ENCODE peak calls at places on chromosomes 4 and X, in seven cellular contexts. B is pancreas; J is suprapubic skin; G is psoas muscle; Y is brain microvascular endothelial cell; L is CD8-positive, alpha-beta T cell; U is SK-N-SH. W is an unnamed sample.

GRCh38 chr4:76896048-76896447 is 1.9 kb downstream of the SOWAHB start:
- DNase-seq in Y (no peak), G (no peak), B (peak), U (no peak), J (no peak), L (no peak), W (no peak)

GRCh38 chrX:142994988-142995387 is 30.7 kb upstream of the SPANXN4 start:
- DNase-seq in J (no peak), L (no peak), U (no peak), Y (no peak), B (no peak), G (no peak), W (no peak)

GRCh38 chr4:104912518-104912917 is 234.2 kb upstream of the TET2 start:
- DNase-seq in U (no peak), L (no peak), Y (no peak), B (no peak), G (no peak), J (no peak), W (no peak)

GRCh38 chr4:95120456-95120855 is 362.7 kb downstream of the BMPR1B start:
- DNase-seq in J (no peak), Y (no peak), G (no peak), B (no peak), U (no peak), L (no peak), W (no peak)

GRCh38 chrX:69615779-69616519 is at the start of gene EDA:
- DNase-seq in B (peak), U (peak), Y (peak), J (peak), G (peak), L (peak), W (no peak)

GRCh38 chr4:74014332-74014731 is 15.9 kb upstream of the CXCL5 start:
- DNase-seq in J (no peak), Y (no peak), U (no peak), B (no peak), L (no peak), G (no peak), W (no peak)

GRCh38 chr4:27217261-27217769 is 356.7 kb downstream of the STIM2 start:
- DNase-seq in B (no peak), Y (no peak), G (no peak), J (no peak), U (no peak), L (no peak), W (no peak)

GRCh38 chr4:118849867-118850812 is 14.2 kb upstream of the SEC24D start:
- DNase-seq in U (no peak), G (no peak), L (no peak), B (no peak), Y (no peak), J (no peak), W (no peak)

GRCh38 chr4:80124246-80125211 is 51.5 kb upstream of the ANTXR2 start:
- DNase-seq in Y (no peak), L (no peak), U (no peak), B (no peak), J (no peak), G (no peak), W (no peak)

GRCh38 chrX:40176979-40177430 is 79.2 kb upstream of the BCOR start:
- DNase-seq in J (peak), U (peak), L (no peak), Y (no peak), G (peak), B (peak), W (no peak)

GRCh38 chr4:127446309-127446708 is 186.4 kb upstream of the INTU start:
- DNase-seq in Y (no peak), J (no peak), G (no peak), L (no peak), B (no peak), U (no peak), W (no peak)

GRCh38 chrX:104189862-104190261 is 23.6 kb downstream of the FAM199X start:
- DNase-seq in L (no peak), U (no peak), Y (no peak), B (no peak), J (no peak), G (no peak), W (no peak)

GRCh38 chrX:49247916-49248811 is 12.9 kb downstream of the CCDC22 start:
- DNase-seq in L (no peak), J (no peak), U (peak), G (no peak), B (no peak), Y (no peak), W (no peak)

GRCh38 chr4:38917481-38918025 is 49.9 kb downstream of the FAM114A1 start:
- DNase-seq in L (no peak), J (no peak), G (no peak), Y (peak), B (no peak), U (no peak), W (no peak)

GRCh38 chr4:83677656-83678055 is 141.7 kb downstream of the GPAT3 start:
- DNase-seq in B (no peak), J (no peak), G (no peak), U (no peak), Y (no peak), L (no peak), W (no peak)

GRCh38 chr4:4869731-4870483 is 10.4 kb downstream of the MSX1 start:
- DNase-seq in L (no peak), G (no peak), U (no peak), B (no peak), J (no peak), Y (no peak), W (no peak)

GRCh38 chrX:109840585-109840984 is 107.5 kb upstream of the ACSL4 start:
- DNase-seq in U (no peak), L (no peak), G (no peak), Y (peak), J (no peak), B (no peak), W (no peak)

GRCh38 chr4:26782168-26782829 is 78.3 kb upstream of the STIM2 start:
- DNase-seq in G (no peak), J (no peak), B (no peak), Y (no peak), L (no peak), U (peak), W (no peak)

GRCh38 chrX:45435481-45435880 is 234.8 kb upstream of the DIPK2B start:
- DNase-seq in Y (no peak), U (no peak), B (no peak), L (no peak), J (no peak), G (no peak), W (no peak)

GRCh38 chr4:6200922-6201362 is 593 bp upstream of the JAKMIP1 start:
- DNase-seq in U (no peak), Y (no peak), G (no peak), L (no peak), J (no peak), B (peak), W (no peak)

GRCh38 chr4:48461000-48461399 is 22.1 kb upstream of the SLC10A4 start:
- DNase-seq in B (no peak), G (no peak), J (no peak), U (no peak), L (no peak), Y (no peak), W (no peak)

GRCh38 chr4:77354550-77354949 is 197.5 kb downstream of the CCNG2 start:
- DNase-seq in J (no peak), B (no peak), Y (no peak), G (no peak), U (no peak), L (no peak), W (no peak)

GRCh38 chr4:14562901-14563300 is 439.4 kb upstream of the CPEB2 start:
- DNase-seq in J (no peak), G (no peak), L (no peak), Y (no peak), B (no peak), U (peak), W (no peak)

GRCh38 chr4:14560577-14560976 is 441.7 kb upstream of the CPEB2 start:
- DNase-seq in U (no peak), L (no peak), J (no peak), G (no peak), B (no peak), Y (no peak), W (no peak)

GRCh38 chr4:14566518-14566917 is 435.8 kb upstream of the CPEB2 start:
- DNase-seq in G (no peak), U (no peak), Y (peak), J (no peak), B (no peak), L (no peak), W (no peak)

GRCh38 chr4:14568356-14568755 is 433.9 kb upstream of the CPEB2 start:
- DNase-seq in G (no peak), Y (peak), B (no peak), J (no peak), L (no peak), U (no peak), W (no peak)

DNA sequence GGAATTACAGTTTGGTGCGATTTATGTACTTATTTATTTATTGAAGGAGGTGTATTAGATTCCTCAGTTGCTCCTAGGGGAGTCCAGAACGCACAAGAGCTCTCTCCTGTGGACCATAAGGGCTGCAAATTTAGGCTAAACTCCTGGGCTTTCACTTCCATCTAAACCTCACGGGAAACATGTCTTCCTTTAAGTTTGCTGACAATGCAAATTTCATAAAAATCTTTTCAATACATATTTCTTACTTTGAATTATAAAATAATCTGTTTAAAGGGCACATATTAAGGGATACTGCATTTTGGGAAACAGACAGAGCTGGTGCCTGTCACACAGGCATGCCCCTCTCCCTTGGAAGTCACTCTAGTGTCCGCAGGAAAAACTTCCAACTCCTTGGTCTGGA is 438.0 kb upstream of the CPEB2 start:
- DNase-seq in G (no peak), J (no peak), B (no peak), L (no peak), U (no peak), Y (no peak), W (no peak)
- TF ChIP-seq CTCF in G (no peak), J (no peak), B (no peak), L (no peak), U (no peak), Y (no peak), W (no peak)

DNA sequence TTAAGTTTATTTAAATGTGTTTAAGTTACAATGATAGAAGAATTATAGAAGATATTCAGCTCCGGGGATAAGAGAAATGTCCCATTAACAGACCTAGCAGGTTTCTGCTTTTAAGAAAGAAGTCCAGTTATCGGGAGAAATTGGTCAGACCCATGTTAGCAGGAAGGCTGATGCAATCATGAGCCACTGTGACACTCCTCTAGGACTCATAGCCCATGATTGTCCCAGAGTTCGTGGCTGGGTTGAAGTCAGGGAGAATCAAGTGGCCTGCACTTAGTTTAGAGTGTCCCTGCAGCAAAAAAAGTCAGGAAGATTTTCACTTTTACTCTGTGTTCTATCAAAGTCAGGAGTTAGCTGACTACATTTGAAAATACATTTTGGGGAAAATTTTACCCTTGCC is 72.0 kb downstream of the TMEM144 start:
- DNase-seq in G (no peak), U (no peak), B (no peak), J (no peak), Y (no peak), L (no peak), W (no peak)
- TF ChIP-seq CTCF in G (no peak), U (no peak), B (no peak), J (no peak), Y (no peak), L (no peak), W (no peak)

GRCh38 chr4:45971108-45971507 is 152.7 kb downstream of the GABRG1 start:
- DNase-seq in U (no peak), B (no peak), G (no peak), J (no peak), Y (no peak), L (no peak), W (no peak)
- TF ChIP-seq CTCF in U (no peak), B (no peak), G (no peak), J (no peak), Y (no peak), L (no peak), W (no peak)

GRCh38 chrX:115968436-115969252 is 201.9 kb upstream of the AGTR2 start:
- DNase-seq in L (no peak), U (peak), Y (no peak), B (no peak), J (no peak), G (peak), W (no peak)
- TF ChIP-seq CTCF in L (no peak), U (peak), Y (peak), B (no peak), J (no peak), G (no peak), W (no peak)

GRCh38 chr4:177441803-177442622 is at the start of gene AGA:
- DNase-seq in U (peak), L (peak), B (peak), J (peak), G (peak), Y (peak), W (peak)
- TF ChIP-seq CTCF in U (no peak), L (no peak), B (no peak), J (no peak), G (no peak), Y (no peak), W (no peak)

DNA sequence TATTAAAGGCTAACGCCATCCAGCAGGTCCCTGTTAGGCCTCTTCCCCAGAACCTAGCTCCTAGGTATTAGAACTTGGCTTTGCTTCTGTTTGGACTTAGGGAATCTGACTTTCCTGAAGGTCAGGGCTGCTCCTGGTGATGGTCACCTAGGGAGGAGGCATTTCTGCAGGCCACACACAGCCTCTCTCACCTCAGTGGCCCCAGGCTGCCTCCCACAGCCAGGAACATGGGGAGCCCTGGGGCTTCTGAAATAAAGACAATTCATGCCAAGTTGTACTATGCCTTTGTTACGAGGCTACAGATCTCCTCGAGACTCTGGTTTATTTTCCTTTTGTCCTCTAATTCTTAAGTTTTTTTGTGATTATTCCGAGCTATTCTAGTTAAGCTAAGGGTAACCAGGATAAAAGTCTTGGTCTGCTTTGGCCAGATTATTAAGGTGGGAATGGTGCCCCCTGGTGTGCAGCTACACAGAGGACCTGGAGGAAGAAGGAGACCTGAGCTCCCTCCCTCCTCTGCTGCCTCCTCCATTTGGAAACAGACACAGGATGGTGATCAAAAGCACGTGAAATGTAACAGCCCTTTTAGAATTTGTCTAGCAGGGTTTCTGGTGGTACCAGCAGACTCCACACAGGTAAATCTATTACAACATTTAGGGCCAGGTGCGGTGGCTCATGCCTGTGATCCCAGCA is 131.0 kb downstream of the DCLK2 start:
- DNase-seq in Y (peak), B (peak), L (no peak), G (peak), U (peak), J (no peak), W (no peak)
- TF ChIP-seq CTCF in Y (peak), B (peak), L (no peak), G (peak), U (peak), J (peak), W (no peak)

GRCh38 chr4:112532267-112532666 is 16.3 kb upstream of the NEUROG2 start:
- DNase-seq in B (no peak), J (no peak), U (no peak), Y (no peak), L (no peak), G (no peak), W (no peak)

GRCh38 chr4:112526061-112526460 is 10.1 kb upstream of the NEUROG2 start:
- DNase-seq in J (no peak), U (no peak), B (no peak), L (no peak), Y (peak), G (no peak), W (no peak)

GRCh38 chr4:112536123-112536522 is 20.1 kb upstream of the NEUROG2 start:
- DNase-seq in Y (no peak), U (no peak), L (no peak), G (no peak), B (no peak), J (no peak), W (no peak)

DNA sequence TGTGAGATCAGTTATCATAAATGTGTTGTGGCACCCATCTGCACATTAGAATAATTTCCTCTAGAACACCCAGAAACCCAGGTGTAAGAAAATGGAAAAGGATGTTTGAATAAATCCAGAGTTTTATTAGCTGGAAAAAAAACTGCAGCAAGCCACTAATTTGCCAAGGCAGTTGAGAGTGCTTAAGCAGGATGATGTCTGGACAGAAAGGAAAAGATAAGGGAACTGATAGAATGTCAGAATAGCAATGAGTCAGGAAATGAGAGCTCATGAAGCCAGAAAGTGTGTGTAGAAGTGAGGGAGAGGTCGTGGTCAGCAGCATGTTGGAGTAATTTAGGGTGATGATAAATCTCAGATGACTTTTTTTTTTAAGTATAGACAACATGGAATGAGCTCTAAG is 15.2 kb upstream of the NEUROG2 start:
- DNase-seq in U (peak), B (no peak), G (no peak), L (no peak), J (no peak), Y (no peak), W (no peak)
- TF ChIP-seq CTCF in U (no peak), B (no peak), G (no peak), L (no peak), J (no peak), Y (no peak), W (no peak)

DNA sequence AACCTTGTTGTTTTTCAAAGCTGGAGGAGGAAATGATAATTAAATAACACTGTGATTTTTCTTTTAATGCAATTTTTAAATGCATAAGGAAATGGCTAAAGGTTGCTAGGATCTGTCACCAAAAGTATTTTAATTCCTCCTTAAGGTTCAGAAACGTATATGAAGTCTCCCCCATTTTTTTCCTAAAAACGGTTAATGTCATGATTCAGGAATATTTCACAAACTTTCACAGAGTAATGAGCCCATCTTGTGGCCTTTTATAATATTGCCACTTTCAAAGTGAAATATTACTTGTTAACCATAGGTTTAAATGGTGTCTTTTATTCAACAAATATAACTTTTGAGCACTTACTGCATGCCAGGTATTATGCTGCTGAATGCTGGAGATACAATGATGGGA is 99.5 kb upstream of the USP38 start:
- DNase-seq in U (no peak), J (no peak), B (no peak), Y (no peak), G (no peak), L (no peak), W (no peak)
- TF ChIP-seq CTCF in U (peak), J (no peak), B (no peak), Y (no peak), G (peak), L (no peak), W (no peak)

DNA sequence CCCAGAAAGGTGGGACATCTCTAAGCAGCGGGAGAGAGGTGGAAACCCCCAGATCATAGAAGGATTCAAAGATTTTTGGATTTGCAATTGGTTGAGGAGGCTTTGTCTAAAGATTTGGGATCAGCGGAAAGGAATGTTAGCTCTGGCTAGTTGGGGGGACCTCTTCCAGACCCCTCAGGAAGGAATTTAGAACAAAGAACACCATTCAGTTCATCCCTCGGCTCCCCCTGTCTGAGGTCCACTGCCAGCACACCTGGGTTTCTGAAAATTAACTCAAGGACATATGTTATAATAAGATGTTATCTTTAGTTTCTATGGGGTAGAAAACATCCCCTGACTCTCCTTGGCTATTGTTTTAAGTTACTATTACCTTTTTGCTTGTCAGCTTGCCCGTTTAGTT is 163.6 kb downstream of the CEP135 start:
- DNase-seq in Y (no peak), G (no peak), J (no peak), L (no peak), B (no peak), U (no peak), W (no peak)
- TF ChIP-seq CTCF in Y (no peak), G (no peak), J (no peak), L (no peak), B (no peak), U (no peak), W (no peak)

GRCh38 chr4:75653845-75654503 is 19.2 kb downstream of the G3BP2 start:
- DNase-seq in J (no peak), B (no peak), L (no peak), U (peak), G (no peak), Y (peak), W (no peak)
- TF ChIP-seq CTCF in J (peak), B (no peak), L (no peak), U (peak), G (peak), Y (peak), W (peak)